ENCODE peak calls at places on chromosomes 13 and 19, in six cellular contexts. Z, M, H, Q, C and S are unnamed samples.

GRCh38 chr19:6279931-6280591 is at the start of gene MLLT1:
- DNase-seq in C (peak; percentile 97), H (peak; percentile 98), M (peak; percentile 97), Z (peak; percentile 95), Q (peak; percentile 97), S (peak; percentile 97)

GRCh38 chr19:6489278-6490061 is 7.9 kb upstream of the DENND1C start:
- DNase-seq in H (no peak), Q (peak; percentile 79), M (no peak), C (no peak), Z (no peak), S (no peak)

GRCh38 chr13:52003551-52003950 is 7.7 kb downstream of the ATP7B start:
- DNase-seq in Z (no peak), H (no peak), C (no peak), Q (no peak), M (peak; percentile 30), S (no peak)

GRCh38 chr13:20719783-20720182 is 16.3 kb downstream of the IL17D start:
- DNase-seq in H (no peak), Q (no peak), C (no peak), M (no peak), Z (no peak), S (no peak)

GRCh38 chr13:35881360-35881759 is 249.8 kb downstream of the DCLK1 start:
- DNase-seq in H (no peak), C (peak; percentile 28), M (no peak), Q (no peak), Z (no peak), S (no peak)

GRCh38 chr19:19747357-19748220 is 14.7 kb upstream of the ZNF14 start:
- DNase-seq in Q (no peak), Z (no peak), M (no peak), C (no peak), H (no peak), S (no peak)

GRCh38 chr13:93260591-93260990 is 34.0 kb downstream of the GPC6 start:
- DNase-seq in H (no peak), C (peak; percentile 51), M (no peak), Z (no peak), Q (no peak), S (no peak)

GRCh38 chr13:74040200-74040599 is 94.0 kb downstream of the KLF12 start:
- DNase-seq in H (peak; percentile 65), C (peak; percentile 33), M (peak; percentile 41), Z (no peak), Q (peak; percentile 79), S (no peak)

GRCh38 chr13:32264407-32264806 is 50.8 kb downstream of the ZAR1L start:
- DNase-seq in Z (no peak), C (peak; percentile 58), M (peak; percentile 27), Q (no peak), H (no peak), S (no peak)

GRCh38 chr13:75550159-75550567 is 572 bp downstream of the UCHL3 start:
- DNase-seq in Z (no peak), C (peak; percentile 57), H (peak; percentile 75), Q (peak; percentile 32), M (peak; percentile 41), S (no peak)

GRCh38 chr19:37329686-37330085 is 41.2 kb upstream of the ZNF527 start:
- DNase-seq in Q (peak; percentile 1), M (no peak), Z (no peak), C (no peak), H (no peak), S (no peak)

GRCh38 chr19:32174386-32175113 is 170.9 kb upstream of the ZNF507 start:
- DNase-seq in M (no peak), Q (no peak), H (no peak), Z (no peak), C (no peak), S (no peak)

GRCh38 chr19:15025237-15025636 is 24.0 kb upstream of the CASP14 start:
- DNase-seq in H (no peak), Q (peak; percentile 38), Z (no peak), C (no peak), M (no peak), S (no peak)

GRCh38 chr13:57546942-57547341 is 84.6 kb upstream of the PCDH17 start:
- DNase-seq in H (no peak), M (no peak), C (no peak), Z (no peak), Q (no peak), S (no peak)

GRCh38 chr19:16342002-16342715 is 17.5 kb downstream of the KLF2 start:
- DNase-seq in H (peak; percentile 38), M (peak; percentile 42), Q (peak; percentile 73), C (no peak), Z (peak; percentile 39), S (peak; percentile 43)

DNA sequence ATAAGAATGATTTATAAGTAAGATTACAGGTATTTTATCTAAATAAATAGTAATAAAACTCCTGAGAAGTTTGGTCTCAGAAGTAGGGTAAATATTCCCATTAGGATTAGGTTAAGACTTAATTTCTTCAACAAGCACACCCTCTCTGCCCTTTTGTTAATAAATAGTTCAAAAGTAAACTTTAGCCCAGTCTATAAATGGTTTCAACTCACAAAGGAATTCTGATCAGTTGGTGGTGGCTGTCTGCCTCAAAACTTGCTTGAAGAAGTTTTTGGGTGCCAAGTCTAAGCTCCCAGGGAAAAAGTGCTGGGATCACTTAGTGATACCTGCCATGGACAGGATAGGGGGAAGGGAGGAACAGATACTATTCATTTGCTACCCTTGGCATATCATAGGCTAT is 22.9 kb downstream of the MBNL2 start:
- DNase-seq in Q (no peak), C (no peak), H (no peak), M (no peak), Z (no peak), S (no peak)
- H3K27ac ChIP-seq in Q (no peak overlapping the region), C (no peak overlapping the region), H (peak overlapping the region; percentile 24), M (peak overlapping the region; percentile 76), Z (no peak overlapping the region), S (no peak overlapping the region)

GRCh38 chr13:113083022-113083373 is 22.6 kb upstream of the F7 start:
- DNase-seq in Q (no peak), M (no peak), H (no peak), C (no peak), Z (no peak), S (no peak)
- H3K27ac ChIP-seq in Q (no peak overlapping the region), M (no peak overlapping the region), H (no peak overlapping the region), C (no peak overlapping the region), Z (no peak overlapping the region), S (no peak overlapping the region)

DNA sequence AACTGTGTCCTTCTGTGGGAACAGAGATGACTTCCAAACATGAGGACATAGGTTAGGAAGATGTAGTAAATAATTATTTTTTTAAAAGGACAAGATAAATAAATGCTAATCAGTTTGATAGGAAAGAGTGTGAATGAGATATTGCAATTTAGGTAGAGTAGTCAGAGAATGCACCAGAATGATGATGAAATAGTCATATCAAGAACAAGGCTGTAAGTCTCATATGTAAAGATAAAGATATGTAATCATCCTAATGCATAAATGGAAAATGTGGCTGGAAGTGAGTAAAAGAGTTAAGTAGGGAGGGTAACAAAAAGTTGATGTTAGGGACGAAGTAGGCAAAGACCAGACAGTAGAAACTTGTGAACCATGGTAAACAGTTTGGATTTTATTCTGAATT is 1041.7 kb upstream of the MIR17HG start:
- DNase-seq in H (no peak), C (no peak), M (no peak), Q (no peak), Z (no peak), S (no peak)
- H3K27ac ChIP-seq in H (no peak overlapping the region), C (no peak overlapping the region), M (no peak overlapping the region), Q (no peak overlapping the region), Z (no peak overlapping the region), S (no peak overlapping the region)

GRCh38 chr19:17527326-17527725 is 15.9 kb downstream of the PGLS start:
- DNase-seq in C (no peak), Q (peak; percentile 53), M (no peak), Z (no peak), H (no peak), S (no peak)
- H3K27ac ChIP-seq in C (no peak overlapping the region), Q (peak overlapping the region; percentile 95), M (no peak overlapping the region), Z (no peak overlapping the region), H (no peak overlapping the region), S (no peak overlapping the region)

GRCh38 chr19:38543807-38544568 is 73.8 kb downstream of the MAP4K1 start:
- DNase-seq in Z (peak; percentile 12), C (peak; percentile 80), Q (peak; percentile 59), H (peak; percentile 77), M (peak; percentile 42), S (no peak)

GRCh38 chr19:38543286-38543806 is 74.4 kb downstream of the MAP4K1 start:
- DNase-seq in C (no peak), Q (no peak), H (no peak), Z (no peak), M (no peak), S (no peak)

GRCh38 chr19:38545596-38545995 is 72.2 kb downstream of the MAP4K1 start:
- DNase-seq in Z (no peak), Q (no peak), C (no peak), H (no peak), M (no peak), S (no peak)

GRCh38 chr19:38542040-38542439 is 75.7 kb downstream of the MAP4K1 start:
- DNase-seq in H (no peak), Z (no peak), M (no peak), C (no peak), Q (no peak), S (no peak)

GRCh38 chr19:38544569-38545315 is 73.0 kb downstream of the MAP4K1 start:
- DNase-seq in M (no peak), Z (no peak), H (no peak), Q (peak; percentile 89), C (no peak), S (no peak)
- H3K27ac ChIP-seq in M (no peak overlapping the region), Z (no peak overlapping the region), H (peak overlapping the region; percentile 14), Q (no peak overlapping the region), C (no peak overlapping the region), S (no peak overlapping the region)

DNA sequence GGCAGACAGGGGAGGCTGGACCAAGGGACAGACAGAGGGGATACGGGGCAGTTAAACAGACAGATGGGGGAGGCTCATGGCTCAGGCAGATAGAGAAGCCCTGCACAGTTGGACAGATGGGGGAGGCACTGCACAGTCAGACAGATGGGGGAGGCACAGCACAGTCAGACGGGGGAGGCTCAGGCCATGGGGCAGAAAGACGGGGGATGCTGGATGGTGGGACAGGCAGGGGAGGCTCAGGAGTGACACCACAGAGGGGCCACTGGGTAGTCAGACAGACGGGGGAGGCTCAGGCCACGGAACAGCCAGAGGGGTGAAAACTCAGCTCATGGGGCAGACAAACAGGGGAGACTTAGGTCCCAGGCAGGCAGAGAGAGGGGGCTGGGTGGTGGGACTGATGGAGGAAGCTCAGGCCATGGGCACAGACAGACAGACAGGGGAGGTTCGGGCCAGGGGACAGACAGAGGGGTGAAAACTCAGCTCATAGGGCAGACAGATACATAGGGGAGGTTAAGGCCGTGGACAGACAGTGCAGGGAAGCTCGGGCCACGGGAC is 886 bp downstream of the MFSD12 start:
- DNase-seq in H (no peak), Q (no peak), C (no peak), Z (no peak), M (no peak), S (no peak)
- H3K27ac ChIP-seq in H (no peak overlapping the region), Q (peak overlapping the region; percentile 21), C (peak overlapping the region; percentile 8), Z (peak overlapping the region; percentile 71), M (peak overlapping the region; percentile 95), S (peak overlapping the region; percentile 62)

GRCh38 chr19:51367565-51368365 is 1.0 kb downstream of the CLDND2 start:
- DNase-seq in Q (peak; percentile 98), Z (peak; percentile 93), M (peak; percentile 100), C (peak; percentile 98), H (peak; percentile 100), S (peak; percentile 99)
- H3K27ac ChIP-seq in Q (peak overlapping the region; percentile 79), Z (peak overlapping the region; percentile 65), M (peak overlapping the region; percentile 100), C (peak overlapping the region; percentile 84), H (peak overlapping the region; percentile 86), S (peak overlapping the region; percentile 84)